ENCODE peak calls at places on chromosome 17, in four cellular contexts. One of them, this sample, is unnamed.

GRCh38 chr17:55990332-55991006 is 162.8 kb upstream of the ANKFN1 start:
- DNase-seq in heart left ventricle: no peak
- DNase-seq in A549: no peak
- DNase-seq in CD8-positive, alpha-beta T cell: no peak
- DNase-seq in this sample: peak

GRCh38 chr17:68036304-68037147 is 991 bp downstream of the KPNA2 start:
- DNase-seq in heart left ventricle: no peak
- DNase-seq in A549: no peak
- DNase-seq in CD8-positive, alpha-beta T cell: no peak
- DNase-seq in this sample: no peak

GRCh38 chr17:67518881-67519280 is 141.8 kb downstream of the PITPNC1 start:
- DNase-seq in heart left ventricle: no peak
- DNase-seq in A549: no peak
- DNase-seq in CD8-positive, alpha-beta T cell: no peak
- DNase-seq in this sample: no peak

GRCh38 chr17:34665150-34665802 is 85.9 kb downstream of the TMEM132E start:
- DNase-seq in heart left ventricle: no peak
- DNase-seq in A549: no peak
- DNase-seq in CD8-positive, alpha-beta T cell: no peak
- DNase-seq in this sample: no peak

GRCh38 chr17:35337364-35337763 is 36.1 kb downstream of the SLFN11 start:
- DNase-seq in heart left ventricle: no peak
- DNase-seq in A549: no peak
- DNase-seq in CD8-positive, alpha-beta T cell: no peak
- DNase-seq in this sample: no peak

GRCh38 chr17:57422574-57423164 is 166.3 kb downstream of the MSI2 start:
- DNase-seq in heart left ventricle: peak
- DNase-seq in A549: no peak
- DNase-seq in CD8-positive, alpha-beta T cell: no peak
- DNase-seq in this sample: no peak

GRCh38 chr17:17693253-17693954 is 12.1 kb downstream of the RAI1 start:
- DNase-seq in heart left ventricle: peak
- DNase-seq in A549: no peak
- DNase-seq in CD8-positive, alpha-beta T cell: no peak
- DNase-seq in this sample: peak

GRCh38 chr17:40399185-40399584 is 18.5 kb downstream of the TOP2A start:
- DNase-seq in heart left ventricle: no peak
- DNase-seq in A549: peak
- DNase-seq in CD8-positive, alpha-beta T cell: no peak
- DNase-seq in this sample: no peak

GRCh38 chr17:65041518-65041917 is 15.0 kb downstream of the GNA13 start:
- DNase-seq in heart left ventricle: no peak
- DNase-seq in A549: no peak
- DNase-seq in CD8-positive, alpha-beta T cell: no peak
- DNase-seq in this sample: no peak

GRCh38 chr17:4870850-4871249 is 28.5 kb upstream of the C17orf107 start:
- DNase-seq in heart left ventricle: no peak
- DNase-seq in A549: no peak
- DNase-seq in CD8-positive, alpha-beta T cell: no peak
- DNase-seq in this sample: no peak

GRCh38 chr17:65198653-65199382 is 61.6 kb downstream of the RGS9 start:
- DNase-seq in heart left ventricle: no peak
- DNase-seq in A549: peak
- DNase-seq in CD8-positive, alpha-beta T cell: no peak
- DNase-seq in this sample: no peak

GRCh38 chr17:65389956-65390355 is 171.5 kb downstream of the AXIN2 start:
- DNase-seq in heart left ventricle: no peak
- DNase-seq in A549: no peak
- DNase-seq in CD8-positive, alpha-beta T cell: no peak
- DNase-seq in this sample: no peak

GRCh38 chr17:69870091-69870530 is 204.9 kb upstream of the KCNJ16 start:
- DNase-seq in heart left ventricle: no peak
- DNase-seq in A549: no peak
- DNase-seq in CD8-positive, alpha-beta T cell: no peak
- DNase-seq in this sample: no peak

GRCh38 chr17:30290696-30291570 is 811 bp downstream of the BLMH start:
- DNase-seq in heart left ventricle: peak
- DNase-seq in A549: peak
- DNase-seq in CD8-positive, alpha-beta T cell: peak
- DNase-seq in this sample: peak

GRCh38 chr17:72719582-72720493 is 372.6 kb downstream of the SLC39A11 start:
- DNase-seq in heart left ventricle: no peak
- DNase-seq in A549: no peak
- DNase-seq in CD8-positive, alpha-beta T cell: peak
- DNase-seq in this sample: no peak

GRCh38 chr17:48382989-48383388 is 47.0 kb downstream of the SKAP1 start:
- DNase-seq in heart left ventricle: no peak
- DNase-seq in A549: no peak
- DNase-seq in CD8-positive, alpha-beta T cell: no peak
- DNase-seq in this sample: no peak

GRCh38 chr17:1179635-1180433 is at the start of gene ABR:
- DNase-seq in heart left ventricle: peak
- DNase-seq in A549: peak
- DNase-seq in CD8-positive, alpha-beta T cell: peak
- DNase-seq in this sample: no peak

GRCh38 chr17:933168-934083 is 46.1 kb downstream of the NXN start:
- DNase-seq in heart left ventricle: no peak
- DNase-seq in A549: peak
- DNase-seq in CD8-positive, alpha-beta T cell: no peak
- DNase-seq in this sample: no peak

GRCh38 chr17:72545756-72546155 is 424.9 kb downstream of the SOX9 start:
- DNase-seq in heart left ventricle: no peak
- DNase-seq in A549: no peak
- DNase-seq in CD8-positive, alpha-beta T cell: no peak
- DNase-seq in this sample: no peak

GRCh38 chr17:50304781-50305404 is 30.6 kb downstream of the TMEM92 start:
- DNase-seq in heart left ventricle: no peak
- DNase-seq in A549: no peak
- DNase-seq in CD8-positive, alpha-beta T cell: no peak
- DNase-seq in this sample: no peak

GRCh38 chr17:74686761-74687160 is 26.0 kb downstream of the CD300LF start:
- DNase-seq in heart left ventricle: no peak
- DNase-seq in A549: no peak
- DNase-seq in CD8-positive, alpha-beta T cell: no peak
- DNase-seq in this sample: no peak

GRCh38 chr17:38912221-38912813 is 13.1 kb upstream of the LASP1NB start:
- DNase-seq in heart left ventricle: peak
- DNase-seq in A549: no peak
- DNase-seq in CD8-positive, alpha-beta T cell: no peak
- DNase-seq in this sample: no peak

GRCh38 chr17:74444406-74444805 is 12.5 kb downstream of the GPRC5C start:
- DNase-seq in heart left ventricle: peak
- DNase-seq in A549: no peak
- DNase-seq in CD8-positive, alpha-beta T cell: no peak
- DNase-seq in this sample: peak

GRCh38 chr17:37824534-37825485 is 80.0 kb upstream of the HNF1B start:
- DNase-seq in heart left ventricle: no peak
- DNase-seq in A549: peak
- DNase-seq in CD8-positive, alpha-beta T cell: no peak
- DNase-seq in this sample: no peak

GRCh38 chr17:78387982-78388941 is 9.8 kb downstream of the PGS1 start:
- DNase-seq in heart left ventricle: peak
- DNase-seq in A549: no peak
- DNase-seq in CD8-positive, alpha-beta T cell: no peak
- DNase-seq in this sample: no peak

GRCh38 chr17:36213695-36214094 is 2.8 kb downstream of the CCL4L2 start:
- DNase-seq in heart left ventricle: no peak
- DNase-seq in A549: no peak
- DNase-seq in CD8-positive, alpha-beta T cell: no peak
- DNase-seq in this sample: no peak

GRCh38 chr17:8430966-8431365 is 4.7 kb upstream of the NDEL1 start:
- DNase-seq in heart left ventricle: peak
- DNase-seq in A549: no peak
- DNase-seq in CD8-positive, alpha-beta T cell: no peak
- DNase-seq in this sample: no peak

GRCh38 chr17:62059394-62059793 is 5.7 kb downstream of the MED13 start:
- DNase-seq in heart left ventricle: no peak
- DNase-seq in A549: no peak
- DNase-seq in CD8-positive, alpha-beta T cell: no peak
- DNase-seq in this sample: no peak
- H3K27ac ChIP-seq in heart left ventricle: no peak
- H3K27ac ChIP-seq in A549: no peak
- H3K27ac ChIP-seq in CD8-positive, alpha-beta T cell: no peak
- H3K27ac ChIP-seq in this sample: no peak

GRCh38 chr17:19713901-19714361 is 2.5 kb downstream of the SLC47A2 start:
- DNase-seq in heart left ventricle: no peak
- DNase-seq in A549: no peak
- DNase-seq in CD8-positive, alpha-beta T cell: no peak
- DNase-seq in this sample: no peak
- H3K4me3 ChIP-seq in heart left ventricle: no peak
- H3K4me3 ChIP-seq in A549: no peak
- H3K4me3 ChIP-seq in CD8-positive, alpha-beta T cell: no peak
- H3K4me3 ChIP-seq in this sample: no peak

DNA sequence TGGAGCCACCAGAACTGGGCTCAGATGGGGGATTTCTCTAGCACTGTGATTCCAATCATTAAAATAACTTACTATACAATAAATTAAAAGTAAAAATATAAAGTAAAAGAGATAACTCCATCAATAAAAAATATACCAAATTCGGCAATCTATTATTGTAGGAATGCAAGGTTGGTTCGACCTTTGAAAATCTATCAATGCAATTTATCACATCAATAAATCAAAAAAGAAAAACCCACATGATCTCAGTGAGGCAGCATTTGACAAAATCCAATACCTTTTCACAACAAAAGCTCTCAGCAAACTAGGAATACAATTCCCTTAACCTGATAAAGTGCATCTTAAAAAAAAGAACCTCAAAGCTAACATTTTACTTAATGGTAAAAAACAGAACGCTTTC is 17.0 kb downstream of the RAB40B start:
- DNase-seq in heart left ventricle: no peak
- DNase-seq in A549: no peak
- DNase-seq in CD8-positive, alpha-beta T cell: no peak
- DNase-seq in this sample: no peak
- H3K27ac ChIP-seq in heart left ventricle: no peak
- H3K27ac ChIP-seq in A549: no peak
- H3K27ac ChIP-seq in CD8-positive, alpha-beta T cell: no peak
- H3K27ac ChIP-seq in this sample: no peak

GRCh38 chr17:29179232-29180036 is 764 bp downstream of the MYO18A start:
- DNase-seq in heart left ventricle: peak
- DNase-seq in A549: peak
- DNase-seq in CD8-positive, alpha-beta T cell: no peak
- DNase-seq in this sample: peak

GRCh38 chr17:29178750-29179231 is 1.4 kb downstream of the MYO18A start:
- DNase-seq in heart left ventricle: no peak
- DNase-seq in A549: peak
- DNase-seq in CD8-positive, alpha-beta T cell: no peak
- DNase-seq in this sample: no peak

GRCh38 chr17:29181226-29181625 is 1.0 kb upstream of the MYO18A start:
- DNase-seq in heart left ventricle: no peak
- DNase-seq in A549: no peak
- DNase-seq in CD8-positive, alpha-beta T cell: no peak
- DNase-seq in this sample: no peak

GRCh38 chr17:29180051-29180787 is at the start of gene MYO18A:
- DNase-seq in heart left ventricle: peak
- DNase-seq in A549: peak
- DNase-seq in CD8-positive, alpha-beta T cell: peak
- DNase-seq in this sample: peak

DNA sequence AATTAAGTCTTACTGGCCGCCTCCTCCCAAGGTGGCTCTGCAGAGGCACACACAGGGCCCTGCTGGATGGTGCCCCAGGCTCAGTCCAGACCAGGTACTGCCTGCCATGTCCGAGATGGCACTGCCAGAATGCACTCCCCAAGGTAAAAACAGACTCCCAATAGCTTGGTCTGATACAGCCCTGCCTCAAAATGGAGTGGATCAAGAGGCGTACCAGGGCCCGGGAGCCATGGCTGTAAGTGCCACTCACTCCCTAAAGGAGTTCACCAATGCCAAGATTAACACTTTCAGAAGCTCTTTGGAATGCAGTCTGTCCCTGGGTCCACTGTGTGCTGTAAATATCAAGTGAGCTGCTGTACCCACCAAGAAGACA is 576 bp upstream of the MYO18A start:
- DNase-seq in heart left ventricle: no peak
- DNase-seq in A549: no peak
- DNase-seq in CD8-positive, alpha-beta T cell: no peak
- DNase-seq in this sample: no peak
- H3K4me3 ChIP-seq in heart left ventricle: peak
- H3K4me3 ChIP-seq in A549: peak
- H3K4me3 ChIP-seq in CD8-positive, alpha-beta T cell: peak
- H3K4me3 ChIP-seq in this sample: peak

GRCh38 chr17:80908776-80909175 is 82.9 kb upstream of the CHMP6 start:
- DNase-seq in heart left ventricle: peak
- DNase-seq in A549: no peak
- DNase-seq in CD8-positive, alpha-beta T cell: no peak
- DNase-seq in this sample: no peak

GRCh38 chr17:80913928-80914821 is 77.5 kb upstream of the CHMP6 start:
- DNase-seq in heart left ventricle: peak
- DNase-seq in A549: no peak
- DNase-seq in CD8-positive, alpha-beta T cell: no peak
- DNase-seq in this sample: no peak

GRCh38 chr17:80910043-80910442 is 81.6 kb upstream of the CHMP6 start:
- DNase-seq in heart left ventricle: peak
- DNase-seq in A549: no peak
- DNase-seq in CD8-positive, alpha-beta T cell: no peak
- DNase-seq in this sample: no peak

GRCh38 chr17:80909635-80910034 is 82.0 kb upstream of the CHMP6 start:
- DNase-seq in heart left ventricle: no peak
- DNase-seq in A549: no peak
- DNase-seq in CD8-positive, alpha-beta T cell: no peak
- DNase-seq in this sample: no peak

DNA sequence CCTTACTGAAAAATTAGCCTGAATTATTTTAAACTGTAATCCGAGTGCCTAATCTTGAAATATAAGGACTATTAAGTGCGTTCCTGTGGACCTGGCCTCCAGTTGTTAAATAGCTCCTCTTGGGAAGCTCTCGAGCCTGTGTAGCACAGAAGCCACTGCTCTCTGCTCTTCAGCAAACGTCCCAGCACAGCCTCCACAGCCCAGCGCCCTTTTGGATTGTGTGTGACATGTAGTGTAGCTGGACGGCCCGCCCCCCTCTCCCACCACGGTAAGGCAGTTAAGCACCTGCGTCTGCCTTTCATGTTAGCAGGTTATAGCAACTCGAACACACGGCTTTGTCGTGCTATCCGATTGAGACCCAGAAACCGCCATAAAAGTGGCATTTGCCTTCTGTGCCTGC is 79.2 kb upstream of the CHMP6 start:
- DNase-seq in heart left ventricle: peak
- DNase-seq in A549: no peak
- DNase-seq in CD8-positive, alpha-beta T cell: no peak
- DNase-seq in this sample: no peak
- H3K27ac ChIP-seq in heart left ventricle: no peak
- H3K27ac ChIP-seq in A549: no peak
- H3K27ac ChIP-seq in CD8-positive, alpha-beta T cell: no peak
- H3K27ac ChIP-seq in this sample: no peak

GRCh38 chr17:43211123-43211479 is 574 bp upstream of the TMEM106A start:
- DNase-seq in heart left ventricle: no peak
- DNase-seq in A549: no peak
- DNase-seq in CD8-positive, alpha-beta T cell: no peak
- DNase-seq in this sample: no peak
- H3K4me3 ChIP-seq in heart left ventricle: peak
- H3K4me3 ChIP-seq in A549: peak
- H3K4me3 ChIP-seq in CD8-positive, alpha-beta T cell: peak
- H3K4me3 ChIP-seq in this sample: no peak

This sample was measured in WERI-Rb-1.